ENCODE peak calls at places on chromosomes 7 and 10, in eight cellular contexts. One of them, this sample, is unnamed.

GRCh38 chr7:101602082-101602481 is 27.0 kb downstream of the MYL10 start:
- DNase-seq in endothelial cell: no peak
- DNase-seq in mammary epithelial cell: no peak
- DNase-seq in endodermal cell: no peak
- DNase-seq in lower lobe of right lung: no peak
- DNase-seq in cardiac muscle cell: no peak
- DNase-seq in GM12878: no peak
- DNase-seq in choroid plexus epithelial cell: no peak
- DNase-seq in this sample: no peak

GRCh38 chr10:102222798-102223197 is 3.3 kb upstream of the ELOVL3 start:
- DNase-seq in endothelial cell: no peak
- DNase-seq in mammary epithelial cell: no peak
- DNase-seq in endodermal cell: no peak
- DNase-seq in lower lobe of right lung: no peak
- DNase-seq in cardiac muscle cell: no peak
- DNase-seq in GM12878: no peak
- DNase-seq in choroid plexus epithelial cell: no peak
- DNase-seq in this sample: no peak

GRCh38 chr7:43011879-43012278 is 79.7 kb downstream of the MRPL32 start:
- DNase-seq in endothelial cell: no peak
- DNase-seq in mammary epithelial cell: no peak
- DNase-seq in endodermal cell: no peak
- DNase-seq in lower lobe of right lung: no peak
- DNase-seq in cardiac muscle cell: no peak
- DNase-seq in GM12878: no peak
- DNase-seq in choroid plexus epithelial cell: no peak
- DNase-seq in this sample: no peak

GRCh38 chr7:120091807-120092206 is 181.2 kb upstream of the KCND2 start:
- DNase-seq in endothelial cell: no peak
- DNase-seq in mammary epithelial cell: no peak
- DNase-seq in endodermal cell: no peak
- DNase-seq in lower lobe of right lung: no peak
- DNase-seq in cardiac muscle cell: no peak
- DNase-seq in GM12878: no peak
- DNase-seq in choroid plexus epithelial cell: no peak
- DNase-seq in this sample: no peak

GRCh38 chr7:16874061-16874460 is 7.7 kb downstream of the AGR3 start:
- DNase-seq in endothelial cell: no peak
- DNase-seq in mammary epithelial cell: no peak
- DNase-seq in endodermal cell: no peak
- DNase-seq in lower lobe of right lung: no peak
- DNase-seq in cardiac muscle cell: no peak
- DNase-seq in GM12878: no peak
- DNase-seq in choroid plexus epithelial cell: no peak
- DNase-seq in this sample: no peak

GRCh38 chr10:12097791-12098190 is 29.0 kb downstream of the DHTKD1 start:
- DNase-seq in endothelial cell: no peak
- DNase-seq in mammary epithelial cell: peak
- DNase-seq in endodermal cell: no peak
- DNase-seq in lower lobe of right lung: no peak
- DNase-seq in cardiac muscle cell: no peak
- DNase-seq in GM12878: no peak
- DNase-seq in choroid plexus epithelial cell: peak
- DNase-seq in this sample: no peak

GRCh38 chr10:14144491-14144890 is 186.2 kb downstream of the FRMD4A start:
- DNase-seq in endothelial cell: no peak
- DNase-seq in mammary epithelial cell: no peak
- DNase-seq in endodermal cell: no peak
- DNase-seq in lower lobe of right lung: no peak
- DNase-seq in cardiac muscle cell: no peak
- DNase-seq in GM12878: no peak
- DNase-seq in choroid plexus epithelial cell: no peak
- DNase-seq in this sample: no peak

GRCh38 chr7:132708501-132708900 is 132.2 kb upstream of the PLXNA4 start:
- DNase-seq in endothelial cell: no peak
- DNase-seq in mammary epithelial cell: no peak
- DNase-seq in endodermal cell: no peak
- DNase-seq in lower lobe of right lung: no peak
- DNase-seq in cardiac muscle cell: no peak
- DNase-seq in GM12878: no peak
- DNase-seq in choroid plexus epithelial cell: no peak
- DNase-seq in this sample: no peak

GRCh38 chr10:30986027-30986672 is 45.5 kb downstream of the ZNF438 start:
- DNase-seq in endothelial cell: no peak
- DNase-seq in mammary epithelial cell: peak
- DNase-seq in endodermal cell: no peak
- DNase-seq in lower lobe of right lung: no peak
- DNase-seq in cardiac muscle cell: no peak
- DNase-seq in GM12878: no peak
- DNase-seq in choroid plexus epithelial cell: peak
- DNase-seq in this sample: no peak

GRCh38 chr7:82330706-82331220 is 112.8 kb downstream of the CACNA2D1 start:
- DNase-seq in endothelial cell: no peak
- DNase-seq in mammary epithelial cell: no peak
- DNase-seq in endodermal cell: no peak
- DNase-seq in lower lobe of right lung: no peak
- DNase-seq in cardiac muscle cell: no peak
- DNase-seq in GM12878: no peak
- DNase-seq in choroid plexus epithelial cell: no peak
- DNase-seq in this sample: no peak

GRCh38 chr7:94393251-94393758 is 1.4 kb upstream of the COL1A2 start:
- DNase-seq in endothelial cell: no peak
- DNase-seq in mammary epithelial cell: no peak
- DNase-seq in endodermal cell: peak
- DNase-seq in lower lobe of right lung: no peak
- DNase-seq in cardiac muscle cell: no peak
- DNase-seq in GM12878: no peak
- DNase-seq in choroid plexus epithelial cell: peak
- DNase-seq in this sample: no peak

GRCh38 chr10:10794776-10795175 is 222.9 kb upstream of the CELF2 start:
- DNase-seq in endothelial cell: no peak
- DNase-seq in mammary epithelial cell: peak
- DNase-seq in endodermal cell: peak
- DNase-seq in lower lobe of right lung: no peak
- DNase-seq in cardiac muscle cell: no peak
- DNase-seq in GM12878: no peak
- DNase-seq in choroid plexus epithelial cell: peak
- DNase-seq in this sample: no peak

GRCh38 chr7:157008206-157009169 is 2.0 kb downstream of the MNX1 start:
- DNase-seq in endothelial cell: no peak
- DNase-seq in mammary epithelial cell: no peak
- DNase-seq in endodermal cell: peak
- DNase-seq in lower lobe of right lung: no peak
- DNase-seq in cardiac muscle cell: no peak
- DNase-seq in GM12878: no peak
- DNase-seq in choroid plexus epithelial cell: no peak
- DNase-seq in this sample: no peak

GRCh38 chr7:95922191-95922590 is 149.8 kb downstream of the DYNC1I1 start:
- DNase-seq in endothelial cell: no peak
- DNase-seq in mammary epithelial cell: no peak
- DNase-seq in endodermal cell: no peak
- DNase-seq in lower lobe of right lung: no peak
- DNase-seq in cardiac muscle cell: no peak
- DNase-seq in GM12878: no peak
- DNase-seq in choroid plexus epithelial cell: no peak
- DNase-seq in this sample: no peak

DNA sequence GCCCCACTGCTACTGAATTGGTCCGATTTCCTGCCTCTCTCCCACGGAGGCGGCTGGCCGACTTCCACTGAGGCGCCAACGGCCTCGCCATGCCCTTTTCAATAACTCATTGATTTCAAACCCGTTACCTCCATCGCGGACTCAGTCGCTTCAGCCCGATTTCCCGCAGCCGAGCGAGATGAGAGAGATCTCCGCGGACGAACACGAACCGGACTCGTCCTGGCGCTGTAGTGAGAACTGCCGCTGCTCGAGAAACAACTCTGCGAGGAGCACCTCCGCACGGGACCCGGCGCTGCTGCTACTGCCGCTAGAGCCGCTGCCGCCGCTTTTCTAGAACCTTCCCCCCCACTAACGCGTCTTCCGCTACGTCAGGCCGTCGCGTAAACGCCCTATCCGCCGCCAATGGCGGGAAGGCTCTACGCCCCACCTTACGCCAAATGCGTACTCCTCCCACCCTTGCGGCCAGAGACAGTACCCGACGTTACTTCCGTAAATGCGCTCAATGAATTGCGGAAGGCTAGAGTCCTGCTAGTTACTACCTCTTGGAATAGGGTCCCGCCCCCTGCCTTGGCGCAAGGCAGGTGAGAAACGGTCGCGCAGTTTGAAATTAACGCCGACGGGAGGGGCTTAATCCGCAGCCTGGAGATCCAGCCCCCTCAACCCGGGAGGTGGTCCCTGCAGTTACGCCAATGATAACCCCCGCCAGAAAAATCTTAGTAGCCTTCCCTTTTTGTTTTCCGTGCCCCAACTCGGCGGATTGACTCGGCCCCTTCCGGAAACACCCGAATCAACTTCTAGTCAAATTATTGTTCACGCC is at the start of gene HNRNPA2B1:
- DNase-seq in endothelial cell: peak
- DNase-seq in mammary epithelial cell: peak
- DNase-seq in endodermal cell: peak
- DNase-seq in lower lobe of right lung: peak
- DNase-seq in cardiac muscle cell: peak
- DNase-seq in GM12878: peak
- DNase-seq in choroid plexus epithelial cell: peak
- DNase-seq in this sample: peak
- TF ChIP-seq CTCF in endothelial cell: no peak
- TF ChIP-seq CTCF in mammary epithelial cell: no peak
- TF ChIP-seq CTCF in endodermal cell: no peak
- TF ChIP-seq CTCF in lower lobe of right lung: no peak
- TF ChIP-seq CTCF in cardiac muscle cell: no peak
- TF ChIP-seq CTCF in GM12878: no peak
- TF ChIP-seq CTCF in choroid plexus epithelial cell: no peak
- TF ChIP-seq CTCF in this sample: no peak

GRCh38 chr10:95480901-95481491 is 80.2 kb downstream of the SORBS1 start:
- DNase-seq in endothelial cell: no peak
- DNase-seq in mammary epithelial cell: peak
- DNase-seq in endodermal cell: peak
- DNase-seq in lower lobe of right lung: no peak
- DNase-seq in cardiac muscle cell: peak
- DNase-seq in GM12878: no peak
- DNase-seq in choroid plexus epithelial cell: no peak
- DNase-seq in this sample: no peak

GRCh38 chr10:95478185-95478584 is 83.0 kb downstream of the SORBS1 start:
- DNase-seq in endothelial cell: no peak
- DNase-seq in mammary epithelial cell: peak
- DNase-seq in endodermal cell: no peak
- DNase-seq in lower lobe of right lung: no peak
- DNase-seq in cardiac muscle cell: no peak
- DNase-seq in GM12878: no peak
- DNase-seq in choroid plexus epithelial cell: no peak
- DNase-seq in this sample: no peak

GRCh38 chr10:95482501-95483248 is 78.5 kb downstream of the SORBS1 start:
- DNase-seq in endothelial cell: no peak
- DNase-seq in mammary epithelial cell: no peak
- DNase-seq in endodermal cell: no peak
- DNase-seq in lower lobe of right lung: no peak
- DNase-seq in cardiac muscle cell: no peak
- DNase-seq in GM12878: no peak
- DNase-seq in choroid plexus epithelial cell: no peak
- DNase-seq in this sample: no peak

GRCh38 chr10:95478935-95479334 is 82.2 kb downstream of the SORBS1 start:
- DNase-seq in endothelial cell: no peak
- DNase-seq in mammary epithelial cell: no peak
- DNase-seq in endodermal cell: no peak
- DNase-seq in lower lobe of right lung: no peak
- DNase-seq in cardiac muscle cell: no peak
- DNase-seq in GM12878: no peak
- DNase-seq in choroid plexus epithelial cell: no peak
- DNase-seq in this sample: no peak

GRCh38 chr10:95480102-95480900 is 80.9 kb downstream of the SORBS1 start:
- DNase-seq in endothelial cell: peak
- DNase-seq in mammary epithelial cell: no peak
- DNase-seq in endodermal cell: peak
- DNase-seq in lower lobe of right lung: no peak
- DNase-seq in cardiac muscle cell: no peak
- DNase-seq in GM12878: no peak
- DNase-seq in choroid plexus epithelial cell: no peak
- DNase-seq in this sample: no peak
- TF ChIP-seq CTCF in endothelial cell: no peak
- TF ChIP-seq CTCF in mammary epithelial cell: no peak
- TF ChIP-seq CTCF in endodermal cell: peak
- TF ChIP-seq CTCF in lower lobe of right lung: no peak
- TF ChIP-seq CTCF in cardiac muscle cell: peak
- TF ChIP-seq CTCF in GM12878: no peak
- TF ChIP-seq CTCF in choroid plexus epithelial cell: peak
- TF ChIP-seq CTCF in this sample: no peak

DNA sequence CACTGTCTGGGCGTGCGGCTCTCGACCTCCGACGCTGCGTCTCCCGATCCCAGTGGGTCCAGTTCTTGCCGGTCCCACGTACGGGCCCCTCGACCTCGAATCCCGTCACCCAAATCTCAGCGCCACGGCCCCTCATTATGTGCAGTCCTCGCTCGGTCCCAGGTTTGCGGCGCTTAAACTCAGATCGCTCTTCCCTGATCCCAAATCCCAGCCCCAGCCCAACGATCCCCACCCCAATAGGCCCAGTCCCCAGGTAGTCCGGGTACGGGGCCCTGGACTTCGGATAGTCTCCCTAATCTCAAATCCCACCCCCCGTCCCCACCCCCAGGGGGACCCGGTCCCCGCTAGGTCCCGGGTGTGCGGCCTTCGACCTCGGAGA is 666 bp downstream of the HNRNPF start:
- DNase-seq in endothelial cell: no peak
- DNase-seq in mammary epithelial cell: no peak
- DNase-seq in endodermal cell: no peak
- DNase-seq in lower lobe of right lung: no peak
- DNase-seq in cardiac muscle cell: no peak
- DNase-seq in GM12878: no peak
- DNase-seq in choroid plexus epithelial cell: no peak
- DNase-seq in this sample: peak
- TF ChIP-seq CTCF in endothelial cell: no peak
- TF ChIP-seq CTCF in mammary epithelial cell: no peak
- TF ChIP-seq CTCF in endodermal cell: peak
- TF ChIP-seq CTCF in lower lobe of right lung: no peak
- TF ChIP-seq CTCF in cardiac muscle cell: no peak
- TF ChIP-seq CTCF in GM12878: no peak
- TF ChIP-seq CTCF in choroid plexus epithelial cell: no peak
- TF ChIP-seq CTCF in this sample: no peak

DNA sequence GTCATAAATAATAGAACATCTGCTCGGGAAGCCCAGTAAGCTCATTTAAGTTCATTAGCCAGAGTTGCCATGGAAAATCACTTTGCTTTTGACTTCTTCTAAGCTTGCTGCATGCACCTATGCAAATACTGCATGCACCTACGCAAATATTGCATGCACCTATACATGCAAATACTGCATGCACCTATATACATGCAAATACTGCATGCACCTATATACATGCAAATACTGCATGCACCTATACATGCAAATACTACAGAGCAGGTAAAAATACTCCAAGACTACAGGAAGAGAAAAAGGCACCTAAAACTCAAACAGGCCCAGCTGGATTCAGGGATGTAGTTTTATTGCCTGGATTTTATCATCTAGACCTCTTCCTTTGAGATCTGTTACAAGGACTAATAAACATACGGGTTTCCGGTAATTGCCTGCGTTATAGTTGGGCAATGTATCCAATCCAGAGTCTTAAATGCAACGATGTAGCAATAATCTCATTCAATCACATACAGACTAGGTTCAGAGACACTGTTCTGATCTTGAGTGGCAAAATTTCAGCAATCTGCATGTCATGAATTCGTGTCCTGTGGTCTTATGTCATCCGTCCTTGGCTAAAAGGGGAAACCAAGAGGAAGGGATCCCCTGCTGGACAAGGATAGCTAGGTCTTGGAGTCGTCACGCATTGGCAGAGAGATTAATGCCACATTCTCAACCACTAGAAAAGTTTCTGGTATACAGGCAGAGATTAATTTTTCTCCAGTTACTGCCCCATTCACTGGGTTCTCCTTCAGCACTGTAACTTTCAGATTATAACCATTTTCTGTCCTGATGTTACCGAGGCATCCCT is 1060.8 kb upstream of the AUTS2 start:
- DNase-seq in endothelial cell: no peak
- DNase-seq in mammary epithelial cell: no peak
- DNase-seq in endodermal cell: no peak
- DNase-seq in lower lobe of right lung: no peak
- DNase-seq in cardiac muscle cell: no peak
- DNase-seq in GM12878: no peak
- DNase-seq in choroid plexus epithelial cell: no peak
- DNase-seq in this sample: no peak
- TF ChIP-seq CTCF in endothelial cell: no peak
- TF ChIP-seq CTCF in mammary epithelial cell: no peak
- TF ChIP-seq CTCF in endodermal cell: peak
- TF ChIP-seq CTCF in lower lobe of right lung: no peak
- TF ChIP-seq CTCF in cardiac muscle cell: no peak
- TF ChIP-seq CTCF in GM12878: no peak
- TF ChIP-seq CTCF in choroid plexus epithelial cell: no peak
- TF ChIP-seq CTCF in this sample: no peak